ENCODE peak calls at places on chromosomes 13 and 19, in six cellular contexts. M is HEK293T; V is GM19239; C is left ventricle myocardium inferior; O is CD4-positive, alpha-beta T cell; A is activated CD8-positive, alpha-beta T cell treated with anti-CD3 and anti-CD28 coated beads for 36 hours. J is an unnamed sample.

GRCh38 chr13:60788156-60788829 is 391.3 kb downstream of the TDRD3 start:
- DNase-seq in M (no peak), V (no peak), C (peak), O (no peak), A (no peak), J (no peak)

GRCh38 chr19:40139533-40140287 is 49.0 kb upstream of the ZNF780A start:
- DNase-seq in M (peak), V (no peak), C (no peak), O (no peak), A (peak), J (peak)

GRCh38 chr13:80035096-80035495 is 305.8 kb downstream of the SPRY2 start:
- DNase-seq in M (no peak), V (no peak), C (no peak), O (no peak), A (no peak), J (no peak)

GRCh38 chr19:35027851-35028599 is 2.2 kb upstream of the SCN1B start:
- DNase-seq in M (no peak), V (no peak), C (no peak), O (no peak), A (no peak), J (no peak)

GRCh38 chr13:112777637-112778406 is 88.0 kb downstream of the ATP11A start:
- DNase-seq in M (no peak), V (no peak), C (no peak), O (no peak), A (no peak), J (no peak)

GRCh38 chr13:85093808-85094207 is 705.4 kb downstream of the SLITRK6 start:
- DNase-seq in M (peak), V (no peak), C (peak), O (no peak), A (no peak), J (no peak)

GRCh38 chr13:102190930-102191329 is 210.9 kb downstream of the FGF14 start:
- DNase-seq in M (no peak), V (no peak), C (no peak), O (no peak), A (no peak), J (no peak)

GRCh38 chr19:32599736-32600157 is 18.8 kb downstream of the PDCD5 start:
- DNase-seq in M (peak), V (peak), C (no peak), O (peak), A (peak), J (peak)

GRCh38 chr13:85618514-85618913 is 180.7 kb downstream of the SLITRK6 start:
- DNase-seq in M (no peak), V (no peak), C (no peak), O (no peak), A (no peak), J (no peak)

GRCh38 chr13:111219950-111220349 is 100.5 kb upstream of the TEX29 start:
- DNase-seq in M (no peak), V (no peak), C (no peak), O (no peak), A (no peak), J (no peak)

GRCh38 chr13:100876044-100876403 is 201.4 kb upstream of the TMTC4 start:
- DNase-seq in M (no peak), V (no peak), C (no peak), O (no peak), A (no peak), J (no peak)

J was measured in amniotic stem cell.